ENCODE peak calls at places on chromosomes 7 and 10, in ten cellular contexts. One of them, this sample, is unnamed.

GRCh38 chr7:24949884-24950283 is 30.1 kb downstream of the OSBPL3 start:
- DNase-seq in GM19239: no peak
- DNase-seq in neural progenitor cell: no peak
- DNase-seq in HCEC 1CT: no peak
- DNase-seq in substantia nigra: no peak
- DNase-seq in endodermal cell: no peak
- DNase-seq in GM13977: no peak
- DNase-seq in left kidney: no peak
- DNase-seq in endothelial cell: no peak
- DNase-seq in activated naive CD4-positive, alpha-beta T cell treated with anti-CD3 and anti-CD28 coated beads for 36 hours: no peak
- DNase-seq in this sample: no peak

GRCh38 chr7:54349259-54349658 is 192.9 kb upstream of the VSTM2A start:
- DNase-seq in GM19239: no peak
- DNase-seq in neural progenitor cell: no peak
- DNase-seq in HCEC 1CT: no peak
- DNase-seq in substantia nigra: no peak
- DNase-seq in endodermal cell: no peak
- DNase-seq in GM13977: no peak
- DNase-seq in left kidney: no peak
- DNase-seq in endothelial cell: no peak
- DNase-seq in activated naive CD4-positive, alpha-beta T cell treated with anti-CD3 and anti-CD28 coated beads for 36 hours: no peak
- DNase-seq in this sample: no peak

GRCh38 chr7:2299131-2299829 is 15.0 kb downstream of the SNX8 start:
- DNase-seq in GM19239: peak; percentile 59
- DNase-seq in neural progenitor cell: no peak
- DNase-seq in HCEC 1CT: no peak
- DNase-seq in substantia nigra: no peak
- DNase-seq in endodermal cell: no peak
- DNase-seq in GM13977: peak; percentile 68
- DNase-seq in left kidney: no peak
- DNase-seq in endothelial cell: no peak
- DNase-seq in activated naive CD4-positive, alpha-beta T cell treated with anti-CD3 and anti-CD28 coated beads for 36 hours: peak; percentile 22
- DNase-seq in this sample: peak; percentile 60

GRCh38 chr10:5843814-5844705 is 30.8 kb upstream of the GDI2 start:
- DNase-seq in GM19239: no peak
- DNase-seq in neural progenitor cell: no peak
- DNase-seq in HCEC 1CT: no peak
- DNase-seq in substantia nigra: no peak
- DNase-seq in endodermal cell: peak; percentile 16
- DNase-seq in GM13977: peak; percentile 35
- DNase-seq in left kidney: no peak
- DNase-seq in endothelial cell: no peak
- DNase-seq in activated naive CD4-positive, alpha-beta T cell treated with anti-CD3 and anti-CD28 coated beads for 36 hours: no peak
- DNase-seq in this sample: no peak

GRCh38 chr10:83871486-83872081 is 267.7 kb upstream of the GHITM start:
- DNase-seq in GM19239: peak; percentile 42
- DNase-seq in neural progenitor cell: peak; percentile 89
- DNase-seq in HCEC 1CT: peak; percentile 29
- DNase-seq in substantia nigra: peak; percentile 4
- DNase-seq in endodermal cell: peak; percentile 93
- DNase-seq in GM13977: peak; percentile 60
- DNase-seq in left kidney: peak; percentile 90
- DNase-seq in endothelial cell: peak; percentile 81
- DNase-seq in activated naive CD4-positive, alpha-beta T cell treated with anti-CD3 and anti-CD28 coated beads for 36 hours: peak; percentile 76
- DNase-seq in this sample: no peak

GRCh38 chr7:45702751-45703150 is 128.6 kb downstream of the ADCY1 start:
- DNase-seq in GM19239: no peak
- DNase-seq in neural progenitor cell: no peak
- DNase-seq in HCEC 1CT: no peak
- DNase-seq in substantia nigra: no peak
- DNase-seq in endodermal cell: peak; percentile 17
- DNase-seq in GM13977: no peak
- DNase-seq in left kidney: no peak
- DNase-seq in endothelial cell: no peak
- DNase-seq in activated naive CD4-positive, alpha-beta T cell treated with anti-CD3 and anti-CD28 coated beads for 36 hours: no peak
- DNase-seq in this sample: no peak

GRCh38 chr10:43221419-43222293 is 45.2 kb downstream of the RASGEF1A start:
- DNase-seq in GM19239: no peak
- DNase-seq in neural progenitor cell: peak; percentile 66
- DNase-seq in HCEC 1CT: no peak
- DNase-seq in substantia nigra: no peak
- DNase-seq in endodermal cell: peak; percentile 91
- DNase-seq in GM13977: no peak
- DNase-seq in left kidney: no peak
- DNase-seq in endothelial cell: peak; percentile 57
- DNase-seq in activated naive CD4-positive, alpha-beta T cell treated with anti-CD3 and anti-CD28 coated beads for 36 hours: peak; percentile 4
- DNase-seq in this sample: no peak

GRCh38 chr7:116429986-116430619 is 69.4 kb upstream of the CAV2 start:
- DNase-seq in GM19239: no peak
- DNase-seq in neural progenitor cell: no peak
- DNase-seq in HCEC 1CT: no peak
- DNase-seq in substantia nigra: no peak
- DNase-seq in endodermal cell: no peak
- DNase-seq in GM13977: no peak
- DNase-seq in left kidney: no peak
- DNase-seq in endothelial cell: no peak
- DNase-seq in activated naive CD4-positive, alpha-beta T cell treated with anti-CD3 and anti-CD28 coated beads for 36 hours: no peak
- DNase-seq in this sample: no peak

GRCh38 chr10:50464004-50464409 is 159.7 kb downstream of the SGMS1 start:
- DNase-seq in GM19239: no peak
- DNase-seq in neural progenitor cell: no peak
- DNase-seq in HCEC 1CT: peak; percentile 19
- DNase-seq in substantia nigra: no peak
- DNase-seq in endodermal cell: no peak
- DNase-seq in GM13977: no peak
- DNase-seq in left kidney: no peak
- DNase-seq in endothelial cell: no peak
- DNase-seq in activated naive CD4-positive, alpha-beta T cell treated with anti-CD3 and anti-CD28 coated beads for 36 hours: no peak
- DNase-seq in this sample: no peak

GRCh38 chr10:132297521-132297920 is 10.2 kb downstream of the STK32C start:
- DNase-seq in GM19239: no peak
- DNase-seq in neural progenitor cell: peak; percentile 42
- DNase-seq in HCEC 1CT: no peak
- DNase-seq in substantia nigra: no peak
- DNase-seq in endodermal cell: peak; percentile 57
- DNase-seq in GM13977: no peak
- DNase-seq in left kidney: peak; percentile 63
- DNase-seq in endothelial cell: no peak
- DNase-seq in activated naive CD4-positive, alpha-beta T cell treated with anti-CD3 and anti-CD28 coated beads for 36 hours: no peak
- DNase-seq in this sample: no peak

GRCh38 chr10:20814116-20814515 is 83.0 kb downstream of the NEBL start:
- DNase-seq in GM19239: no peak
- DNase-seq in neural progenitor cell: no peak
- DNase-seq in HCEC 1CT: no peak
- DNase-seq in substantia nigra: no peak
- DNase-seq in endodermal cell: no peak
- DNase-seq in GM13977: no peak
- DNase-seq in left kidney: no peak
- DNase-seq in endothelial cell: no peak
- DNase-seq in activated naive CD4-positive, alpha-beta T cell treated with anti-CD3 and anti-CD28 coated beads for 36 hours: no peak
- DNase-seq in this sample: no peak

GRCh38 chr10:93566435-93567276 is at the start of gene FFAR4:
- DNase-seq in GM19239: no peak
- DNase-seq in neural progenitor cell: peak; percentile 69
- DNase-seq in HCEC 1CT: no peak
- DNase-seq in substantia nigra: no peak
- DNase-seq in endodermal cell: peak; percentile 82
- DNase-seq in GM13977: no peak
- DNase-seq in left kidney: peak; percentile 71
- DNase-seq in endothelial cell: peak; percentile 21
- DNase-seq in activated naive CD4-positive, alpha-beta T cell treated with anti-CD3 and anti-CD28 coated beads for 36 hours: no peak
- DNase-seq in this sample: no peak

GRCh38 chr7:39272111-39272510 is 294.1 kb upstream of the YAE1 start:
- DNase-seq in GM19239: no peak
- DNase-seq in neural progenitor cell: no peak
- DNase-seq in HCEC 1CT: no peak
- DNase-seq in substantia nigra: no peak
- DNase-seq in endodermal cell: peak; percentile 20
- DNase-seq in GM13977: no peak
- DNase-seq in left kidney: no peak
- DNase-seq in endothelial cell: no peak
- DNase-seq in activated naive CD4-positive, alpha-beta T cell treated with anti-CD3 and anti-CD28 coated beads for 36 hours: no peak
- DNase-seq in this sample: no peak

GRCh38 chr7:143205560-143206293 is 16.1 kb upstream of the TAS2R40 start:
- DNase-seq in GM19239: peak; percentile 16
- DNase-seq in neural progenitor cell: no peak
- DNase-seq in HCEC 1CT: no peak
- DNase-seq in substantia nigra: no peak
- DNase-seq in endodermal cell: no peak
- DNase-seq in GM13977: peak; percentile 23
- DNase-seq in left kidney: no peak
- DNase-seq in endothelial cell: no peak
- DNase-seq in activated naive CD4-positive, alpha-beta T cell treated with anti-CD3 and anti-CD28 coated beads for 36 hours: peak; percentile 46
- DNase-seq in this sample: no peak